ENCODE peak calls at places on chromosomes 4 and X, in four cellular contexts. C, X, O and B are unnamed samples.

GRCh38 chr4:52098618-52099017 is 47.5 kb downstream of the SPATA18 start:
- DNase-seq in O (no peak), C (no peak), X (no peak), B (no peak)

GRCh38 chr4:176422031-176422430 is 102.3 kb downstream of the SPCS3 start:
- DNase-seq in C (no peak), O (no peak), X (no peak), B (no peak)

GRCh38 chr4:52861171-52861873 is 795 bp upstream of the RASL11B start:
- DNase-seq in O (peak; percentile 48), C (no peak), X (no peak), B (no peak)

GRCh38 chr4:151169223-151169622 is 69.8 kb downstream of the RPS3A start:
- DNase-seq in X (peak; percentile 92), O (peak; percentile 27), C (peak; percentile 77), B (no peak)

GRCh38 chr4:1113311-1114009 is at the start of gene RNF212:
- DNase-seq in O (peak; percentile 88), C (no peak), X (no peak), B (no peak)

GRCh38 chrX:72094894-72095293 is 36.8 kb downstream of the RTL5 start:
- DNase-seq in C (peak; percentile 43), O (peak; percentile 51), X (no peak), B (peak; percentile 61)

GRCh38 chr4:138251904-138252303 is 9.8 kb upstream of the SLC7A11 start:
- DNase-seq in O (no peak), X (no peak), C (no peak), B (no peak)

GRCh38 chrX:112947981-112948380 is 107.3 kb upstream of the AMOT start:
- DNase-seq in O (no peak), X (no peak), C (no peak), B (no peak)

GRCh38 chrX:18455384-18455783 is 30.0 kb downstream of the CDKL5 start:
- DNase-seq in C (no peak), X (no peak), O (no peak), B (no peak)

GRCh38 chr4:128688846-128689467 is 120.5 kb upstream of the JADE1 start:
- DNase-seq in C (no peak), X (no peak), O (no peak), B (no peak)

GRCh38 chr4:157005193-157005592 is 33.6 kb upstream of the PDGFC start:
- DNase-seq in O (no peak), C (no peak), X (no peak), B (no peak)

GRCh38 chr4:182143086-182143821 is 99.9 kb upstream of the TENM3 start:
- DNase-seq in O (peak; percentile 52), C (no peak), X (no peak), B (no peak)

GRCh38 chr4:44771789-44772188 is 45.4 kb upstream of the GNPDA2 start:
- DNase-seq in C (no peak), O (no peak), X (no peak), B (no peak)

GRCh38 chr4:3352918-3353594 is 60.2 kb downstream of the RGS12 start:
- DNase-seq in X (no peak), O (no peak), C (no peak), B (no peak)

GRCh38 chr4:150934022-150934421 is 81.1 kb downstream of the LRBA start:
- DNase-seq in X (no peak), C (no peak), O (no peak), B (no peak)

GRCh38 chrX:39728025-39728424 is 369.7 kb downstream of the BCOR start:
- DNase-seq in O (no peak), C (no peak), X (peak; percentile 63), B (no peak)

GRCh38 chr4:152356428-152357034 is 179.4 kb downstream of the FBXW7 start:
- DNase-seq in C (peak; percentile 13), O (no peak), X (no peak), B (no peak)

GRCh38 chr4:26048378-26048882 is 134.4 kb downstream of the SMIM20 start:
- DNase-seq in C (peak; percentile 65), O (no peak), X (peak; percentile 89), B (no peak)

GRCh38 chr4:76342191-76342590 is 35.7 kb downstream of the STBD1 start:
- DNase-seq in C (no peak), O (no peak), X (no peak), B (no peak)

GRCh38 chr4:84501721-84502267 is 2.7 kb upstream of the NKX6-1 start:
- DNase-seq in C (no peak), X (no peak), O (peak; percentile 61), B (no peak)

GRCh38 chrX:55119712-55120111 is 30.9 kb downstream of the PAGE2 start:
- DNase-seq in X (no peak), O (no peak), C (no peak), B (no peak)

GRCh38 chr4:6788123-6788522 is 5.6 kb downstream of the KIAA0232 start:
- DNase-seq in O (no peak), X (no peak), C (no peak), B (peak; percentile 61)

GRCh38 chr4:78659665-78660064 is 108.1 kb downstream of the ANXA3 start:
- DNase-seq in O (no peak), X (no peak), C (no peak), B (no peak)

GRCh38 chr4:184357783-184358182 is 116.6 kb downstream of the IRF2 start:
- DNase-seq in O (no peak), C (no peak), X (no peak), B (no peak)

GRCh38 chr4:154566639-154567204 is 3.9 kb downstream of the FGB start:
- DNase-seq in C (no peak), O (no peak), X (no peak), B (no peak)

GRCh38 chr4:38046735-38047487 is 86.7 kb downstream of the PTTG2 start:
- DNase-seq in X (no peak), O (peak; percentile 63), C (peak; percentile 18), B (no peak)

GRCh38 chr4:102552781-102553180 is 51.6 kb downstream of the NFKB1 start:
- DNase-seq in X (no peak), C (no peak), O (no peak), B (no peak)

GRCh38 chr4:128668566-128668965 is 140.9 kb upstream of the JADE1 start:
- DNase-seq in C (no peak), X (no peak), O (no peak), B (no peak)

GRCh38 chrX:48278958-48279357 is 23.8 kb downstream of the SSX1 start:
- DNase-seq in O (peak; percentile 14), C (no peak), X (no peak), B (no peak)

GRCh38 chr4:80255374-80256095 is 10.9 kb upstream of the FGF5 start:
- DNase-seq in C (no peak), X (no peak), O (no peak), B (no peak)

GRCh38 chr4:104395219-104395618 is 99.5 kb downstream of the CXXC4 start:
- DNase-seq in X (no peak), C (no peak), O (no peak), B (no peak)

GRCh38 chr4:104393649-104394048 is 101.0 kb downstream of the CXXC4 start:
- DNase-seq in C (no peak), X (no peak), O (no peak), B (no peak)

DNA sequence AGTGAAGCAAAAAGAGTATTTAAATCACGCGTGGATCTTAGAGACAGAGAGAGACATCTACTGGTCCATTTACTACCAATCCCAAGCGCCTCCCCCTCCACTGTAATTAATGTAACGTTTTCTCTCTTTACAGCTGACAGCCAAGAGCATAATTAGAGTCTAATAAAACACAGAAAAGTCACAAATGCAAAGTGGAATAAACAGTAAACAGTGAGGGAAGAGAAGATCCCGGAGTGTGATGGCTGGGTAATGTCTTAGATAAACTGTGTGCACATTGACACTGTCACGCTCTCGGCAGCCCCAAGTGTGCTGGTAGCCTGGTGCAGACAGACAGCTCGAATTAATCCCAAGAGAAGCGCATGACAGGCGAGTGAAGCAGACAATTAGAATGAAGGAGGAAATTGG is 100.3 kb downstream of the CXXC4 start:
- DNase-seq in C (no peak), X (no peak), O (no peak), B (peak; percentile 26)
- H3K4me3 ChIP-seq in C (no peak overlapping the region), X (no peak overlapping the region), O (no peak overlapping the region), B (no peak overlapping the region)

GRCh38 chrX:105972690-105973386 is 65.7 kb downstream of the SERPINA7 start:
- DNase-seq in X (no peak), C (no peak), O (no peak), B (no peak)

GRCh38 chrX:105973387-105973739 is 65.2 kb downstream of the SERPINA7 start:
- DNase-seq in C (no peak), O (no peak), X (no peak), B (no peak)

GRCh38 chrX:105975382-105975781 is 63.1 kb downstream of the SERPINA7 start:
- DNase-seq in C (no peak), X (no peak), O (no peak), B (no peak)

GRCh38 chrX:105969487-105969886 is 69.0 kb downstream of the SERPINA7 start:
- DNase-seq in C (no peak), O (no peak), X (no peak), B (no peak)
- H3K4me3 ChIP-seq in C (no peak overlapping the region), O (no peak overlapping the region), X (no peak overlapping the region), B (no peak overlapping the region)

GRCh38 chrX:21943460-21944135 is 3.1 kb downstream of the SMS start:
- DNase-seq in C (peak; percentile 67), X (no peak), O (no peak), B (no peak)
- H3K4me3 ChIP-seq in C (no peak overlapping the region), X (no peak overlapping the region), O (no peak overlapping the region), B (no peak overlapping the region)

DNA sequence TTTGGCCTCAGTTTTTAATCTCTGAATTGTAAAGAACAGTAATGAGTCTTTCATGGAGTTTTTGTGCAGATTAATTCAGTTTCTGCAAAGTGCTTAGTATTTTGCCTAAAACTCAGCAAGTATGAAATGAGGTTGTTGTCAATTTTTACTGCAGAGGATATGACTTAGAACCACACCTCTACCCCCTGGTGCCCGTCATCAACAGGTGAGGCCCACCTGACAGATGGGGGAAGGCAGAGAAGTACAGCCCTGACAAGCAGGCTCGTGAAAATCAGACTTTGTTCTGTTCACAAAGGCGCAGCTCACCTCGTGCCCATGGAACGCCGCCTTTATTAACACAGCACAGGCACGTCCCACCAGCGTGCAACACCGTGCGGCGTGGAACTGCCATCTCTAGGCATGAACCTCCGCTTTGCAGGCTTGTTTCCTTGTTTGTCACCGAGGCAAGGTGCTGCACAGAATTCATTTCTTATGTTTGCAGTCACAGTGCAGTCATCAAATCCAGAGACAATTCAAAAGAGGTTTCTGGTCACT is 13.3 kb downstream of the CYP4V2 start:
- DNase-seq in X (no peak), C (no peak), O (no peak), B (no peak)
- H3K4me3 ChIP-seq in X (peak overlapping the region; percentile 26), C (no peak overlapping the region), O (no peak overlapping the region), B (no peak overlapping the region)

DNA sequence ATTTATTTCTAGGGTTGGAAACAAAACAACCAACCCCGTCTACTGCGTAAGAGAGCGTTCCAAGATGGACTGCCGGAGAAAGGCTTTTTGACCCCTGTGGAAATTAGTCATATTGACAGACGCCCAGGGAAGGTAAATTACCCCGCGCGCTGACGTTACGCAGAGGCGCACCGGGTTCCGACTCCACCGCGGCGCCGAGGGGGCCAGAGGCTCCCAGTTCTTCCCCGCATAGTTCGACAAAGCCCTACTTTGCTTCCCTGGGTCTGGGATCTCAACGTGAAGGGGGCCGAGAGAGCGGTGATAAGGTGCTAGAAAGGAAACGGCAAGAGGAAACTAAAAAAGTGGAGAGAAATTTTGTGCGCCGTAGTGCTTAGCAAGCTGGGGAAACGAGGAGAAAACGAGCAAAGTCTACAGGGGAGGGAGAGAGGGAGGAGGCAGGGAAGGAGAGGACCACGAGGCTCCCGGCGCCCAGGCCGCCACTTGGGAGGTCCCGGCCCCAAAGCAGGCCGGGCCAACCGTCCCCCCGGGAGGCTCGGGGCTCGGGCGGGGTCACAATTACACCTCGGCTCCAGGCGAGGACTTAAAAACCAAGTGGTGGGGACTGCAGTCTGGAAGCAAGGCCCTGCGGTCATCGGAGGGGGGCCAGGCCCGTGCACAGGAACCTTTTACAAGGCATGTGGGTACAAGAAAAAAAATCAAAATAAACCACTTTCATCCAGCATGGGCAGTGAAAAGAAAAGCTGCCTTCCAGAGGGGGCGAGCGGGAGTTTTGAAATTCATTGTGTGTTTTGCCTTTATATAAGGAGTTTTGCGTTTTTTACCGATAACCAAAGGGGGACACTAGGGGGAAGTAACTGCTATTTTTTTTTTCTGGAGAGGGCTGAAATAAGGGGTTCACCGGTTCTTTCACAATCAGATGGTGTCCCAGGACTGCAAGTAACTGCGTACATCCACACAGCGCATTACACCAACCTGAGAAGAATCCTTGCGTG is 13.1 kb downstream of the HAND2 start:
- DNase-seq in O (peak; percentile 92), X (peak; percentile 36), C (no peak), B (no peak)
- H3K4me3 ChIP-seq in O (no peak overlapping the region), X (peak overlapping the region; percentile 7), C (no peak overlapping the region), B (no peak overlapping the region)